ENCODE peak calls at places on chromosome 7, in seven cellular contexts. U is endothelial cell of umbilical vein, Y is transverse colon, X is ovary, Q is upper lobe of left lung, J is suprapubic skin, E is heart left ventricle. F is an unnamed sample.

GRCh38 chr7:101494602-101495329 is 132.1 kb downstream of the COL26A1 start:
- DNase-seq in X (no peak), Y (no peak), E (no peak), U (no peak), J (no peak), Q (no peak), F (no peak)

GRCh38 chr7:107879400-107880035 is 11.5 kb upstream of the DLD start:
- DNase-seq in Q (no peak), U (peak; percentile 86), Y (peak; percentile 46), E (no peak), J (no peak), X (no peak), F (no peak)

GRCh38 chr7:101554584-101555268 is 74.4 kb downstream of the MYL10 start:
- DNase-seq in E (peak; percentile 33), X (no peak), Q (no peak), J (peak; percentile 25), U (no peak), Y (no peak), F (no peak)

GRCh38 chr7:94510582-94511456 is 1.2 kb downstream of the CASD1 start:
- DNase-seq in E (no peak), X (peak; percentile 61), J (no peak), Q (peak; percentile 46), Y (no peak), U (peak; percentile 44), F (no peak)

GRCh38 chr7:46131916-46132795 is 211.1 kb upstream of the IGFBP3 start:
- DNase-seq in Y (no peak), Q (no peak), J (no peak), E (no peak), X (no peak), U (no peak), F (no peak)

GRCh38 chr7:116529250-116529649 is 4.4 kb downstream of the CAV1 start:
- DNase-seq in X (no peak), J (no peak), E (no peak), U (no peak), Y (no peak), Q (no peak), F (no peak)

GRCh38 chr7:64996305-64996704 is 5.5 kb upstream of the ZNF117 start:
- DNase-seq in E (no peak), J (no peak), X (no peak), Q (no peak), U (no peak), Y (no peak), F (no peak)

GRCh38 chr7:47188653-47189315 is 393.1 kb downstream of the TNS3 start:
- DNase-seq in J (no peak), E (no peak), U (no peak), Q (no peak), X (no peak), Y (no peak), F (no peak)

GRCh38 chr7:157517782-157518513 is 181.1 kb downstream of the DNAJB6 start:
- DNase-seq in E (no peak), Q (no peak), U (no peak), Y (no peak), J (no peak), X (no peak), F (no peak)

GRCh38 chr7:106111671-106112117 is 418 bp downstream of the SYPL1 start:
- DNase-seq in Q (peak; percentile 64), J (no peak), X (no peak), U (no peak), E (peak; percentile 89), Y (peak; percentile 79), F (no peak)

GRCh38 chr7:158024351-158024715 is 563.3 kb downstream of the PTPRN2 start:
- DNase-seq in Y (no peak), U (no peak), E (no peak), J (no peak), Q (no peak), X (no peak), F (no peak)

GRCh38 chr7:10469476-10469875 is 504.2 kb upstream of the PHF14 start:
- DNase-seq in E (no peak), U (no peak), X (no peak), Y (no peak), J (no peak), Q (no peak), F (no peak)

GRCh38 chr7:141158562-141158961 is 84.7 kb downstream of the TMEM178B start:
- DNase-seq in E (no peak), Q (peak; percentile 30), X (no peak), U (no peak), Y (peak; percentile 21), J (no peak), F (no peak)

GRCh38 chr7:41467596-41467995 is 235.3 kb downstream of the INHBA start:
- DNase-seq in Y (no peak), Q (no peak), U (no peak), X (no peak), E (no peak), J (no peak), F (no peak)

GRCh38 chr7:21507627-21508343 is 35.1 kb upstream of the DNAH11 start:
- DNase-seq in U (peak; percentile 52), E (no peak), Y (peak; percentile 55), Q (no peak), X (no peak), J (no peak), F (no peak)

GRCh38 chr7:20269726-20270125 is 52.5 kb upstream of the MACC1 start:
- DNase-seq in J (no peak), U (no peak), X (no peak), Q (no peak), E (no peak), Y (no peak), F (no peak)

GRCh38 chr7:47100815-47101435 is 481.0 kb downstream of the TNS3 start:
- DNase-seq in X (no peak), U (peak; percentile 73), Y (peak; percentile 66), Q (peak; percentile 74), E (no peak), J (no peak), F (no peak)

GRCh38 chr7:80206763-80207162 is 72.1 kb downstream of the GNAI1 start:
- DNase-seq in Q (no peak), E (no peak), U (no peak), Y (no peak), J (no peak), X (no peak), F (no peak)

GRCh38 chr7:105618016-105618296 is 36.7 kb upstream of the EFCAB10 start:
- DNase-seq in J (no peak), U (no peak), Q (no peak), X (no peak), E (no peak), Y (no peak), F (no peak)

GRCh38 chr7:140587243-140587642 is 53.4 kb downstream of the DENND2A start:
- DNase-seq in E (no peak), Y (no peak), Q (no peak), U (no peak), J (no peak), X (no peak), F (no peak)

GRCh38 chr7:117163101-117163500 is 159.8 kb downstream of the WNT2 start:
- DNase-seq in J (no peak), Q (no peak), U (no peak), Y (no peak), X (no peak), E (no peak), F (no peak)

GRCh38 chr7:108358553-108358952 is 97.7 kb downstream of the NRCAM start:
- DNase-seq in Y (no peak), Q (no peak), U (no peak), E (no peak), J (no peak), X (no peak), F (no peak)

GRCh38 chr7:106277976-106278375 is 6.8 kb downstream of the NAMPT start:
- DNase-seq in Q (no peak), Y (no peak), E (no peak), U (peak; percentile 29), J (no peak), X (no peak), F (no peak)

DNA sequence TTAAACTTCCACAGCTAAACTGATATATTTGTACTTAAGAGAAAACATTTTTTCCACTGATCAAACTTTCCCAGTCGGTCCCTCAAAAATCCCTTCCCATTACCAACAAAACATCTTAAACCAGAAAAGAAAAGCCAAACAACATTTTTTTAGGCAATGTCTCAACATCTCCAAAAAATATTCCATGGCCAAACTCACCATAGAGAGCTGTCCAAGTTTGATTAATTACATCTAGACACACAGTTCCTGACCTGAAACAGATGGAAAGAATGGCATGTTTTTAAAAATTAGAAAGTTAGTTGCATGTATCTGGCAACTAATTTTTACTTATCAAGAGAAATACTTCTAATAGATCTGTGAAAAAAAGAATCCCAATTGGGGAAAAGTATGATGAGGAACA is 95.4 kb downstream of the UBE2H start:
- DNase-seq in X (no peak), J (no peak), Y (no peak), Q (no peak), E (no peak), U (no peak), F (no peak)
- H3K4me3 ChIP-seq in X (no peak overlapping the region), J (no peak overlapping the region), Y (no peak overlapping the region), Q (no peak overlapping the region), E (no peak overlapping the region), U (no peak overlapping the region), F (no peak overlapping the region)

GRCh38 chr7:4681922-4682620 is at the start of gene FOXK1:
- DNase-seq in X (peak; percentile 88), Q (peak; percentile 72), Y (peak; percentile 81), E (peak; percentile 92), J (peak; percentile 73), U (peak; percentile 39), F (no peak)

GRCh38 chr7:4683043-4683883 is 1.2 kb downstream of the FOXK1 start:
- DNase-seq in U (no peak), X (peak; percentile 67), Y (peak; percentile 47), E (peak; percentile 72), Q (peak; percentile 40), J (peak; percentile 70), F (no peak)

GRCh38 chr7:4682621-4683042 is 537 bp downstream of the FOXK1 start:
- DNase-seq in Q (peak; percentile 64), E (peak; percentile 78), U (peak; percentile 42), Y (peak; percentile 58), X (peak; percentile 67), J (peak; percentile 75), F (no peak)

GRCh38 chr7:4684826-4685225 is 2.7 kb downstream of the FOXK1 start:
- DNase-seq in E (no peak), Q (no peak), X (no peak), U (no peak), J (no peak), Y (no peak), F (no peak)

GRCh38 chr7:4683884-4684565 is 1.9 kb downstream of the FOXK1 start:
- DNase-seq in X (peak; percentile 71), E (peak; percentile 81), Y (peak; percentile 63), U (peak; percentile 80), Q (peak; percentile 78), J (peak; percentile 74), F (no peak)
- TF ChIP-seq POLR2A in X (no peak), E (no peak), Y (peak; percentile 16), U (peak; percentile 74), Q (no peak), J (no peak), F (no peak)

DNA sequence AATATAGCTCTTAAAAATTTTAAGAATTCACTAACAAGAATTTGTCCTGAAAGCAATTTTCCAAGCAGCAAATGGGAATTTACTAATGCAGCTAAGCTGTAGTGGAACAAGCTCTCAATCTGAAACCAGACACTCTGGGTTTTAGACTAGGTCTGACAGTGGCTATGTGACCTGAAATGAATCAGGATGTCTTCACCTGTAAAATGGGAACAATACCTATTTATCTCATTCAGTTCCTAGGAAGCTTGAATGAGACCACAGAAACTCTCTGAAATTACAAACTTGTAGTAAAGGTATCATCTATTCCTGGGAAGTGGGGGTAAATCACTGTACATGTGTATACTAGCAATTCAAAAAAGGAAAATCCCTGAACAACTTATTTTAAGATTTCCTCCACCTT is 1.2 kb downstream of the DNAJC2 start:
- DNase-seq in Y (no peak), J (no peak), U (no peak), Q (no peak), E (no peak), X (no peak), F (no peak)
- H3K4me3 ChIP-seq in Y (peak overlapping the region; percentile 86), J (peak overlapping the region; percentile 89), U (peak overlapping the region; percentile 91), Q (no peak overlapping the region), E (peak overlapping the region; percentile 90), X (no peak overlapping the region), F (peak overlapping the region; percentile 79)

GRCh38 chr7:131110294-131111080 is 217.2 kb upstream of the MKLN1 start:
- DNase-seq in Q (peak; percentile 46), X (no peak), U (peak; percentile 48), Y (peak; percentile 21), J (no peak), E (no peak), F (no peak)
- TF ChIP-seq POLR2A in Q (no peak), X (no peak), U (no peak), Y (no peak), J (no peak), E (no peak), F (no peak)

F was measured in esophagus squamous epithelium.